ENCODE peak calls at places on chromosomes 13 and 19, in six cellular contexts. A is body of pancreas, V is activated B cell treated with CpG ODN at 0.5 μM for 24 hours, M is cardiac fibroblast, Q is fibroblast of lung, I is colonic mucosa. C is an unnamed sample.

GRCh38 chr13:80571346-80572307 is 230.7 kb upstream of the SPRY2 start:
- DNase-seq in A (no peak), M (no peak), V (no peak), I (no peak), Q (no peak), C (no peak)

GRCh38 chr19:18377026-18377425 is 8.9 kb upstream of the GDF15 start:
- DNase-seq in A (peak), I (peak), Q (no peak), M (no peak), V (no peak), C (no peak)

GRCh38 chr13:77397636-77398035 is 70.7 kb upstream of the MYCBP2 start:
- DNase-seq in Q (peak), V (no peak), I (no peak), M (peak), A (no peak), C (peak)

GRCh38 chr13:72561791-72562190 is 165.6 kb downstream of the MZT1 start:
- DNase-seq in Q (no peak), I (no peak), A (no peak), M (no peak), V (no peak), C (no peak)

GRCh38 chr13:93721483-93721882 is 494.9 kb downstream of the GPC6 start:
- DNase-seq in Q (no peak), I (no peak), M (no peak), A (no peak), V (no peak), C (no peak)

GRCh38 chr13:59263531-59263930 is 900.2 kb downstream of the DIAPH3 start:
- DNase-seq in Q (no peak), M (no peak), V (no peak), I (no peak), A (no peak), C (no peak)

GRCh38 chr19:10946964-10947657 is 13.7 kb upstream of the SMARCA4 start:
- DNase-seq in M (no peak), A (no peak), I (no peak), Q (peak), V (no peak), C (peak)

GRCh38 chr19:12784871-12785430 is 6.3 kb upstream of the JUNB start:
- DNase-seq in M (peak), Q (no peak), V (no peak), A (no peak), I (no peak), C (peak)

GRCh38 chr13:46640843-46641242 is 87.9 kb downstream of the LRCH1 start:
- DNase-seq in V (no peak), M (peak), I (no peak), A (no peak), Q (peak), C (peak)

GRCh38 chr13:32473650-32474049 is 45.7 kb upstream of the N4BP2L1 start:
- DNase-seq in A (no peak), Q (no peak), V (no peak), M (no peak), I (no peak), C (no peak)

DNA sequence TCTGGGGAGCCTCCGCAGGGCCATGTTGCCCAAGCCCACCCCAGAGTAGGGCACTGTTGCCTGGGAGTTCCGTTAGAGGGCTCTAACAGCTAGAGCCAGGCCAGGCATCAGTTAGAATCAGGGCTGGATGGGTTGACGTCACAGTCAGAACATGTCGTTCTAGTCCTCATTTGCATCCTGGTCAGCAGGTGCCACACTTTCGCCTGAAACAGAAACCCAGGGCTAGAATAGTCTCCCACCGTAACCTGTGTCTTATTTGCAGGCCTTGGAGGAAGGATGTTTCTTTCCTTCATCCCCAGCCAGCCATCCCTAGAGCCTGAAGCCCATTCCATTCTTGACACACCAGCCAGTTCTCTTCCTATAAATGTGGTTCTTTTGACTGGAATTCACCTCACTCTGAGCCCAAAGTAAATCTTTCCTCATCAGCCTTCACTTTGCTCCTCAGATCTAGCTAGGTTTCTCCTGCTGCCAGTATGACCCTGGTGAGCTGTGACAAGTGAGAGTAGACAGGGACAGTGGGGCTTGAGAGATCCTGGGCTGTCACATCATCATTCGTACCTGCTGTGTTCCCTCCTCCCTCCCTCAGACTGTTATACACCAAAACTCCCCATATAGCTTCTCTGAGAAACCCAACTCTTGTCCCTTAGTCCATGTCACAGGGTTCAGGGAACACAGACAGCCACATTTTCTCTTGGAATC is 12.2 kb upstream of the CCDC97 start:
- DNase-seq in V (peak), A (no peak), I (no peak), Q (no peak), M (no peak), C (no peak)
- TF ChIP-seq CTCF in V (no peak), A (no peak), I (no peak), Q (no peak), M (no peak), C (no peak)

GRCh38 chr19:42179501-42179817 is 38.0 kb downstream of the DEDD2 start:
- DNase-seq in A (no peak), Q (no peak), I (no peak), V (no peak), M (no peak), C (no peak)

GRCh38 chr19:42177686-42178019 is 39.8 kb downstream of the DEDD2 start:
- DNase-seq in V (no peak), Q (no peak), A (no peak), I (no peak), M (no peak), C (no peak)

GRCh38 chr19:42176649-42176989 is 40.9 kb downstream of the DEDD2 start:
- DNase-seq in V (no peak), I (no peak), Q (no peak), M (no peak), A (no peak), C (no peak)

GRCh38 chr19:42176990-42177685 is 40.3 kb downstream of the DEDD2 start:
- DNase-seq in V (peak), I (peak), Q (peak), A (peak), M (peak), C (peak)

DNA sequence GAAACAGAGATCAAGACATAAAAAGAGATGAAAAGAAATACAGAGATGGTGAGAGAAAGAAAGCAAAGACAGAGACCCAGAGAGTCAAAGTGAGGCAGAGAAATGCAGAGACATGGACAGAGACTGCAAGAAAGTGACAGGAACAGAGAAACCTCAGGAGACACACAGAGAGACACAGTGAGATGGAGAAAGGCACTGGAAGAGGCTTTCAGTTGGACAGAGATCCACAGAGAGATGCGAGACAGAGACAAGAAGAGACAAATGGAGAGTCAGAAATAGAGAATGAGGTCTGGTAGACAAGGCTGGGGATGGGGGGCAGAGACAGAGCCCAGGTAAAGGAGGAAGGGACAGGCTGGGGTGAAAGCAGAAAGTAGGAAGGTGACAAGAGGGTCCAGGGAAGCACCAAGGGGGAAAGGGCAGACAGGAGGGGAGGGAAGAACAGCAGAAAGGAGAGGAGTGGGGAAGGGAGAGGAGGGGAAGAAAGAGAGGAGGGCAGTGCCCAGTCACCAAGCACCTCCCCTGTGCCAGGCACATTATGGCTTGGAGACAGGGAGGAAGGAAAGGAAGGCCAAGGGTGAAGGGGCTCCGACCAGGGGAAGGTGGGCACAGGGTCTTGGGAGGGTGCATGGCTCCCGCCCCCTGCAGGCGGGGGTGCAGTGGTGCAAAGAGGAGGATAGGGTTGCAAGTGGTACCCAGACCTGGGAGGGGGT is 38.5 kb downstream of the DEDD2 start:
- DNase-seq in V (no peak), M (no peak), A (no peak), Q (no peak), I (no peak), C (no peak)
- TF ChIP-seq CTCF in V (no peak), M (peak), A (no peak), Q (peak), I (no peak), C (peak)

DNA sequence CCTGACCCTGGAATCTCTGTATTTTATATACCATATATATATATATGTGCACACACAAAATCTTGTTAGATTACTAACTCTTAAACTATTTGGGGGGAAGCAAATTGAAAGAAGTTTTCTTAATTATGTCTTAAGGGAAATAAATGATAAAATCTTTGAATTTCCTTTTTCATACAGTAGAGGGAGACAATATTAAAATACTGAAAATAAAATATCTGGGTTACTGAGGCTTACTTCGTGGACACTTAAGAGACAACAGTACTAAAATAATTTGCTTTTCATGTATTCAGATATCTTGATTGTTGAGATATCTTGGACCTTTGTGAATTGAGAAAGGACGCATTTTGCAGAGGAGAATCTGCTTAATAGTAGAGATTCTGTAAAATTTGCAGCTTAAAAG is 17.0 kb downstream of the SUGT1 start:
- DNase-seq in Q (no peak), V (no peak), A (no peak), I (no peak), M (no peak), C (no peak)
- TF ChIP-seq CTCF in Q (no peak), V (no peak), A (no peak), I (no peak), M (no peak), C (peak)

GRCh38 chr13:48876289-48876688 is 99.4 kb upstream of the FNDC3A start:
- DNase-seq in M (no peak), Q (no peak), V (no peak), A (no peak), I (no peak), C (no peak)

GRCh38 chr13:48873081-48873480 is 102.6 kb upstream of the FNDC3A start:
- DNase-seq in Q (no peak), M (no peak), I (no peak), A (no peak), V (no peak), C (no peak)

GRCh38 chr13:48874165-48874564 is 101.5 kb upstream of the FNDC3A start:
- DNase-seq in A (no peak), Q (no peak), M (no peak), V (no peak), I (peak), C (no peak)

GRCh38 chr13:48875071-48875470 is 100.6 kb upstream of the FNDC3A start:
- DNase-seq in I (no peak), A (no peak), V (no peak), Q (no peak), M (no peak), C (no peak)

DNA sequence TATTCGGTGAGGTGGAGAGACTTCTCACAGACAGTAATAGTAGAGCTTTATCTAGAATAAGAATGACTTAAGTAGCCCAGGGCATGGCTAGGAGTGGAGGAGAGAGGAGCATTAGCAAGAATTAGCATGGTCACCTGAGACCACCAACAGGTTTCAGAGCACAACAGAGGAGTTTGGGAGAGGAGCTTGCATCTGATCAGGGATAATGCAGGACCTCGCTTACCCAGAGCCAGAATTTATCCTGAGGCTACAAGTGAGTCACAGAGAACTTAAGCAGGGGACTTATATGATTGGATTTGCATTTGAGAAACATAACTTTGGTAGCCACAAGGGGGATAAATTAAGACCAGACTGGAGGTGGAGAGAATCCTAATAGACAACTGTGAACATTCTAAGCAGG is 102.1 kb upstream of the FNDC3A start:
- DNase-seq in Q (peak), M (peak), I (no peak), A (no peak), V (no peak), C (peak)
- TF ChIP-seq CTCF in Q (no peak), M (no peak), I (no peak), A (no peak), V (no peak), C (peak)

DNA sequence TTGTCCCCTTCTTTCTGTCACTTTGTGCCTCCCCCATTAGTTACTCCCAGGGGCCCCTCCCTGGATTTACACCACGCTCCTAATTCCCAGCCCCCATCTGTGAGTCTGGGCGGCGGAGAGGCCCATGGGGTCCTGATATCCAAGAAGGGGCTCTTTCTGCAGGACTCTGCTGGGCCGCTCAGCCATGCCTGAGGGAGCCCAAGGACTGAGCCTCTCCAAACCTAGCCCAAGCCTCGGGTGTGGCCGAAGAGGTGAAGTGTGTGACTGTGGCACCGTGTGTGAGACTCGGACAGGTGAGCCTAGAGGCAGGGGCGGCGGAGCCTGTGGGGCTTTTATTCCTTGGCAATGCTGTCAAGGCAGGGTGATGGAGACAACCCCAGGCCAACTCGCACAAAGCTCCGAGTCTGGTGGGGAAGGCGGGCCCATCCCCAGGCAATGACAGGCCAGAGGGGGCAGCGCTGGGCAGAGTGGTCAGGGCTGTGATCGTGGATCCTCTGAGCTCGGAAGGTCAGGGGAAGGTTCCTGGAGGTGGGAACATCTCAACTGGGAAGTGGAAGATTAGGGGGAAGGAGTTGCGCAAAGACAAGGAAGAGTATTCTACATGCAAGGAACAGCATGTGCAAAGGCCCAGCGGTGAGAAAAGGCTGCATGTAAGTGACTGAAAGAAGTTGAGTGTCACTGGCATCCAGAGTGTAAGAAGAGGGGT is 1.6 kb downstream of the PLEKHG2 start:
- DNase-seq in I (peak), A (no peak), M (no peak), V (no peak), Q (peak), C (no peak)
- TF ChIP-seq CTCF in I (no peak), A (no peak), M (peak), V (no peak), Q (peak), C (peak)